ENCODE peak calls at places on chromosomes 3 and 15, in eight cellular contexts. E is stimulated activated CD8-positive, alpha-beta memory T cell treated with anti-CD3 and anti-CD28 coated beads, Interleukin-15, amount 100 ng/mL, for 4 hours; V is NCI-H1092; W is GM10248; F is Calu3; P is activated T-helper 1 cell treated with anti-CD3 and anti-CD28 coated beads, Interleukin-12 subunit alpha, Interleukin-12 subunit beta, Interleukin-2, Interleukin-4 antibody, amounts not matched to agents 30 ng/mL and 10 ng/mL and 1 ng/mL, durations not matched to agents 14 hours and 24 hours and 36 hours; Z is HS-27A; N is amniotic epithelial cell. G is an unnamed sample.

GRCh38 chr3:28940530-28940929 is 340.3 kb upstream of the RBMS3 start:
- DNase-seq in Z (peak), W (peak), P (no peak), V (no peak), E (no peak), N (peak), F (no peak), G (no peak)

GRCh38 chr15:75785771-75786563 is 57.3 kb upstream of the UBE2Q2 start:
- DNase-seq in Z (no peak), V (peak), F (no peak), P (no peak), W (no peak), N (no peak), E (no peak), G (no peak)

GRCh38 chr3:73141531-73141930 is 80.1 kb downstream of the EBLN2 start:
- DNase-seq in E (no peak), W (no peak), N (no peak), P (no peak), F (no peak), V (no peak), Z (no peak), G (no peak)

GRCh38 chr3:25719321-25719720 is 54.6 kb upstream of the TOP2B start:
- DNase-seq in F (no peak), E (no peak), W (no peak), N (no peak), Z (no peak), V (no peak), P (no peak), G (no peak)

GRCh38 chr15:71790081-71790480 is 20.3 kb upstream of the NR2E3 start:
- DNase-seq in Z (no peak), F (peak), W (no peak), P (no peak), N (peak), V (no peak), E (no peak), G (no peak)

GRCh38 chr3:62805578-62805977 is 69.6 kb downstream of the CADPS start:
- DNase-seq in F (no peak), E (no peak), N (no peak), W (no peak), V (no peak), Z (no peak), P (no peak), G (no peak)

GRCh38 chr15:70272565-70273355 is 175.0 kb upstream of the TLE3 start:
- DNase-seq in F (no peak), E (no peak), Z (no peak), W (no peak), P (no peak), N (no peak), V (no peak), G (no peak)

GRCh38 chr3:31265646-31266423 is 266.9 kb upstream of the STT3B start:
- DNase-seq in F (no peak), E (no peak), W (no peak), N (no peak), Z (no peak), V (no peak), P (no peak), G (peak)

GRCh38 chr3:157128771-157129671 is 30.9 kb downstream of the CCNL1 start:
- DNase-seq in V (no peak), N (peak), P (peak), W (no peak), E (no peak), Z (peak), F (peak), G (no peak)

GRCh38 chr3:191329654-191330308 is 545 bp downstream of the UTS2B start:
- DNase-seq in E (no peak), W (no peak), V (peak), Z (no peak), N (peak), P (no peak), F (peak), G (no peak)

GRCh38 chr3:193830791-193831191 is 237.8 kb downstream of the OPA1 start:
- DNase-seq in N (no peak), P (no peak), F (no peak), Z (no peak), V (no peak), E (no peak), W (no peak), G (no peak)

GRCh38 chr15:74958320-74958907 is 1.8 kb upstream of the RPP25 start:
- DNase-seq in E (no peak), V (no peak), P (no peak), W (no peak), N (no peak), Z (no peak), F (peak), G (no peak)

GRCh38 chr3:44482721-44483120 is 5.3 kb upstream of the ZNF445 start:
- DNase-seq in F (no peak), Z (no peak), E (no peak), P (no peak), N (no peak), W (no peak), V (no peak), G (no peak)

GRCh38 chr3:36812240-36812639 is 47.9 kb upstream of the DCLK3 start:
- DNase-seq in N (no peak), P (no peak), Z (no peak), F (peak), W (no peak), E (no peak), V (no peak), G (no peak)

GRCh38 chr3:136994772-136995516 is 37.2 kb downstream of the IL20RB start:
- DNase-seq in N (peak), F (peak), Z (no peak), V (peak), E (no peak), P (no peak), W (no peak), G (no peak)

GRCh38 chr3:126132751-126133511 is 47.5 kb downstream of the ALDH1L1 start:
- DNase-seq in P (no peak), E (no peak), V (no peak), F (no peak), Z (no peak), N (no peak), W (no peak), G (no peak)

GRCh38 chr3:185270262-185270955 is 16.6 kb upstream of the EHHADH start:
- DNase-seq in V (no peak), W (no peak), E (no peak), N (peak), P (no peak), Z (no peak), F (peak), G (no peak)

GRCh38 chr3:156300929-156301806 is 180.8 kb downstream of the KCNAB1 start:
- DNase-seq in Z (no peak), W (no peak), E (no peak), N (no peak), V (no peak), F (no peak), P (no peak), G (peak)

GRCh38 chr3:142613491-142613890 is 17.3 kb downstream of the PLS1 start:
- DNase-seq in Z (no peak), N (peak), F (no peak), V (no peak), E (no peak), P (no peak), W (no peak), G (no peak)

GRCh38 chr3:51703776-51704510 is 2.9 kb upstream of the GRM2 start:
- DNase-seq in E (no peak), Z (no peak), N (no peak), W (no peak), F (no peak), V (no peak), P (no peak), G (no peak)

GRCh38 chr3:27293954-27294353 is 75.2 kb downstream of the NEK10 start:
- DNase-seq in W (no peak), V (no peak), F (no peak), Z (no peak), P (no peak), E (no peak), N (no peak), G (no peak)

GRCh38 chr3:160694345-160694744 is 17.4 kb downstream of the ARL14 start:
- DNase-seq in W (no peak), N (no peak), P (no peak), E (no peak), F (no peak), Z (no peak), V (no peak), G (no peak)

GRCh38 chr3:173993299-173993698 is 595.8 kb downstream of the NLGN1 start:
- DNase-seq in P (no peak), E (no peak), Z (no peak), W (no peak), N (peak), V (no peak), F (no peak), G (no peak)

GRCh38 chr3:54427951-54428871 is 305.9 kb downstream of the CACNA2D3 start:
- DNase-seq in P (peak), N (peak), Z (peak), W (peak), V (peak), E (no peak), F (peak), G (no peak)

GRCh38 chr3:79247367-79248103 is 520.3 kb downstream of the ROBO1 start:
- DNase-seq in Z (no peak), P (no peak), E (no peak), N (no peak), F (no peak), V (no peak), W (no peak), G (no peak)

GRCh38 chr3:127831723-127832172 is 9.4 kb upstream of the MGLL start:
- DNase-seq in W (no peak), F (peak), Z (no peak), V (no peak), N (peak), P (no peak), E (no peak), G (no peak)

GRCh38 chr3:95705786-95706418 is 1108.5 kb upstream of the EPHA6 start:
- DNase-seq in N (peak), E (no peak), P (peak), F (no peak), V (no peak), W (no peak), Z (no peak), G (no peak)

GRCh38 chr3:71129611-71130515 is 453.7 kb downstream of the FOXP1 start:
- DNase-seq in F (no peak), V (no peak), E (no peak), W (no peak), Z (no peak), P (no peak), N (no peak), G (no peak)

GRCh38 chr3:183131735-183132134 is 30.8 kb downstream of the LAMP3 start:
- DNase-seq in W (no peak), Z (no peak), P (no peak), V (no peak), F (no peak), N (peak), E (no peak), G (no peak)

GRCh38 chr15:82554351-82554750 is 14.1 kb upstream of the RPS17 start:
- DNase-seq in P (no peak), N (no peak), V (no peak), F (no peak), E (no peak), W (no peak), Z (no peak), G (no peak)

GRCh38 chr15:100631831-100632230 is 29.4 kb downstream of the ASB7 start:
- DNase-seq in Z (no peak), W (no peak), P (no peak), N (no peak), V (no peak), F (no peak), E (no peak), G (no peak)

GRCh38 chr3:5494913-5495519 is 307.5 kb downstream of the EDEM1 start:
- DNase-seq in E (no peak), P (no peak), V (no peak), N (no peak), W (no peak), Z (no peak), F (no peak), G (no peak)

GRCh38 chr3:196207159-196207832 is 3.9 kb downstream of the ZDHHC19 start:
- DNase-seq in V (no peak), Z (no peak), P (no peak), W (no peak), E (no peak), N (no peak), F (peak), G (no peak)

GRCh38 chr3:187946031-187946691 is 200.9 kb upstream of the BCL6 start:
- DNase-seq in V (no peak), N (peak), F (no peak), P (no peak), W (no peak), E (no peak), Z (no peak), G (no peak)